ENCODE peak calls at places on chromosomes 5 and 9, in seven cellular contexts. A is NB4, F is glutamatergic neuron, N is neural crest cell, C is GM23248, H is GM13977, Q is H1. Z is an unnamed sample.

GRCh38 chr9:89354471-89354870 is 36.2 kb downstream of the SECISBP2 start:
- DNase-seq in A (no peak), F (no peak), N (no peak), C (no peak), H (no peak), Q (no peak), Z (no peak)

GRCh38 chr9:109411818-109412352 is 86.2 kb downstream of the PTPN3 start:
- DNase-seq in A (peak; percentile 87), F (no peak), N (no peak), C (peak; percentile 70), H (peak; percentile 48), Q (no peak), Z (no peak)

GRCh38 chr9:37495571-37495970 is 9.8 kb downstream of the POLR1E start:
- DNase-seq in A (no peak), F (no peak), N (no peak), C (no peak), H (no peak), Q (no peak), Z (no peak)

GRCh38 chr5:143874312-143874711 is 62.4 kb downstream of the HMHB1 start:
- DNase-seq in A (no peak), F (no peak), N (no peak), C (peak; percentile 9), H (no peak), Q (no peak), Z (no peak)

GRCh38 chr9:124366476-124367220 is 48.6 kb downstream of the PSMB7 start:
- DNase-seq in A (no peak), F (no peak), N (no peak), C (peak; percentile 79), H (no peak), Q (no peak), Z (no peak)

GRCh38 chr9:88680041-88680440 is 145.1 kb downstream of the NXNL2 start:
- DNase-seq in A (peak; percentile 19), F (no peak), N (no peak), C (peak; percentile 4), H (no peak), Q (no peak), Z (no peak)

GRCh38 chr5:172380992-172381643 is 73.2 kb downstream of the SH3PXD2B start:
- DNase-seq in A (no peak), F (no peak), N (no peak), C (peak; percentile 15), H (no peak), Q (no peak), Z (no peak)

GRCh38 chr9:38037981-38038306 is 31.1 kb downstream of the SHB start:
- DNase-seq in A (no peak), F (no peak), N (no peak), C (no peak), H (no peak), Q (no peak), Z (no peak)

GRCh38 chr5:1800470-1801060 is 642 bp upstream of the NDUFS6 start:
- DNase-seq in A (peak; percentile 57), F (no peak), N (no peak), C (no peak), H (no peak), Q (no peak), Z (no peak)

GRCh38 chr9:84668204-84669007 is 1.1 kb upstream of the NTRK2 start:
- DNase-seq in A (peak; percentile 39), F (peak; percentile 92), N (peak; percentile 82), C (peak; percentile 76), H (peak; percentile 79), Q (peak; percentile 44), Z (peak; percentile 17)

GRCh38 chr9:101047848-101048402 is 19.4 kb downstream of the PLPPR1 start:
- DNase-seq in A (no peak), F (no peak), N (no peak), C (peak; percentile 7), H (no peak), Q (no peak), Z (no peak)

GRCh38 chr5:30956251-30956650 is 237.2 kb upstream of the CDH6 start:
- DNase-seq in A (no peak), F (no peak), N (no peak), C (no peak), H (no peak), Q (no peak), Z (no peak)

GRCh38 chr5:322281-322941 is 897 bp downstream of the AHRR start:
- DNase-seq in A (peak; percentile 26), F (peak; percentile 47), N (no peak), C (peak; percentile 80), H (peak; percentile 50), Q (no peak), Z (no peak)

GRCh38 chr5:31688515-31689092 is 49.7 kb downstream of the PDZD2 start:
- DNase-seq in A (no peak), F (no peak), N (no peak), C (no peak), H (no peak), Q (no peak), Z (no peak)

GRCh38 chr5:78050888-78051287 is 243.6 kb downstream of the AP3B1 start:
- DNase-seq in A (no peak), F (no peak), N (no peak), C (peak; percentile 52), H (no peak), Q (no peak), Z (no peak)

GRCh38 chr5:78527054-78527884 is 121.3 kb downstream of the LHFPL2 start:
- DNase-seq in A (no peak), F (no peak), N (no peak), C (peak; percentile 98), H (no peak), Q (no peak), Z (no peak)

GRCh38 chr9:114611516-114612271 is 603 bp downstream of the TMEM268 start:
- DNase-seq in A (peak; percentile 90), F (peak; percentile 53), N (peak; percentile 41), C (peak; percentile 85), H (peak; percentile 59), Q (no peak), Z (peak; percentile 41)

GRCh38 chr9:75071530-75072122 is 16.3 kb downstream of the NMRK1 start:
- DNase-seq in A (no peak), F (no peak), N (no peak), C (no peak), H (no peak), Q (no peak), Z (no peak)

GRCh38 chr5:8429778-8430758 is 561.1 kb downstream of the MTRR start:
- DNase-seq in A (no peak), F (no peak), N (no peak), C (no peak), H (no peak), Q (no peak), Z (no peak)

GRCh38 chr9:69945671-69946141 is 97.9 kb upstream of the MAMDC2 start:
- DNase-seq in A (peak; percentile 4), F (no peak), N (no peak), C (peak; percentile 78), H (no peak), Q (no peak), Z (no peak)

Z was measured in 8988T.